ENCODE peak calls at places on chromosomes 13 and 19, in four cellular contexts. E is fibroblast of lung, S is stomach, H is AG09319. O is an unnamed sample.

GRCh38 chr13:69374036-69374435 is 733.6 kb upstream of the ATXN8OS start:
- DNase-seq in E (peak), S (no peak), H (no peak), O (no peak)

GRCh38 chr19:13843104-13843921 is 33.6 kb upstream of the NANOS3 start:
- DNase-seq in E (no peak), S (peak), H (no peak), O (peak)

GRCh38 chr19:15330801-15331418 is 1.4 kb downstream of the BRD4 start:
- DNase-seq in E (peak), S (no peak), H (no peak), O (peak)

GRCh38 chr19:31314849-31315620 is 34.2 kb downstream of the TSHZ3 start:
- DNase-seq in E (no peak), S (no peak), H (no peak), O (no peak)

GRCh38 chr13:102846261-102847015 is 606 bp downstream of the ERCC5 start:
- DNase-seq in E (peak), S (peak), H (no peak), O (no peak)

GRCh38 chr19:32692727-32693061 is 1.1 kb downstream of the NUDT19 start:
- DNase-seq in E (no peak), S (no peak), H (no peak), O (no peak)

GRCh38 chr13:111519041-111519440 is 198.6 kb downstream of the TEX29 start:
- DNase-seq in E (no peak), S (no peak), H (no peak), O (no peak)

GRCh38 chr13:53138369-53139036 is 109.9 kb downstream of the OLFM4 start:
- DNase-seq in E (peak), S (no peak), H (peak), O (no peak)

GRCh38 chr13:81051873-81052272 is 710.9 kb upstream of the SPRY2 start:
- DNase-seq in E (peak), S (no peak), H (no peak), O (no peak)

GRCh38 chr13:97125051-97125809 is 96.9 kb upstream of the MBNL2 start:
- DNase-seq in E (peak), S (no peak), H (peak), O (peak)

GRCh38 chr13:111403266-111403665 is 82.8 kb downstream of the TEX29 start:
- DNase-seq in E (no peak), S (no peak), H (no peak), O (no peak)

GRCh38 chr13:78022164-78022877 is 103.7 kb upstream of the EDNRB start:
- DNase-seq in E (peak), S (peak), H (no peak), O (peak)

GRCh38 chr13:80989241-80989640 is 648.3 kb upstream of the SPRY2 start:
- DNase-seq in E (no peak), S (no peak), H (no peak), O (no peak)

GRCh38 chr13:94710081-94710809 is 2.1 kb downstream of the SOX21 start:
- DNase-seq in E (no peak), S (no peak), H (no peak), O (no peak)

GRCh38 chr19:43651758-43652545 is 12.3 kb upstream of the CADM4 start:
- DNase-seq in E (peak), S (peak), H (no peak), O (no peak)

GRCh38 chr13:20136781-20137703 is 23.8 kb downstream of the GJA3 start:
- DNase-seq in E (peak), S (peak), H (no peak), O (no peak)

GRCh38 chr13:52924241-52925148 is 76.1 kb upstream of the PCDH8 start:
- DNase-seq in E (no peak), S (no peak), H (no peak), O (no peak)

GRCh38 chr19:40231544-40232424 is 5.3 kb upstream of the CCNP start:
- DNase-seq in E (peak), S (no peak), H (no peak), O (no peak)

GRCh38 chr19:4873930-4874329 is 6.5 kb upstream of the PLIN3 start:
- DNase-seq in E (no peak), S (no peak), H (no peak), O (no peak)

GRCh38 chr19:41175825-41176734 is 16.9 kb upstream of the CYP2S1 start:
- DNase-seq in E (peak), S (peak), H (peak), O (peak)

GRCh38 chr19:47762615-47763308 is 15.7 kb upstream of the SELENOW start:
- DNase-seq in E (peak), S (no peak), H (no peak), O (no peak)

GRCh38 chr13:110593430-110594130 is 21.8 kb upstream of the NAXD start:
- DNase-seq in E (peak), S (no peak), H (no peak), O (no peak)

GRCh38 chr13:72141845-72142470 is 275.0 kb upstream of the DACH1 start:
- DNase-seq in E (peak), S (no peak), H (no peak), O (peak)

GRCh38 chr13:38602261-38602660 is 84.6 kb upstream of the FREM2 start:
- DNase-seq in E (no peak), S (no peak), H (no peak), O (peak)

GRCh38 chr13:33787051-33787591 is 30.8 kb upstream of the RFC3 start:
- DNase-seq in E (no peak), S (no peak), H (no peak), O (peak)

GRCh38 chr13:76296751-76297150 is 589.5 kb downstream of the KCTD12 start:
- DNase-seq in E (no peak), S (no peak), H (no peak), O (no peak)

GRCh38 chr13:33606692-33607091 is 211.3 kb upstream of the RFC3 start:
- DNase-seq in E (peak), S (no peak), H (no peak), O (no peak)

GRCh38 chr13:28373803-28374202 is 121.1 kb downstream of the FLT1 start:
- DNase-seq in E (no peak), S (no peak), H (no peak), O (no peak)

GRCh38 chr19:6204212-6204611 is 68.7 kb downstream of the ACSBG2 start:
- DNase-seq in E (no peak), S (no peak), H (no peak), O (no peak)

GRCh38 chr13:33261426-33262068 is 24.0 kb downstream of the STARD13 start:
- DNase-seq in E (peak), S (no peak), H (no peak), O (no peak)

GRCh38 chr13:98108330-98108729 is 34.6 kb upstream of the FARP1 start:
- DNase-seq in E (no peak), S (no peak), H (no peak), O (no peak)

GRCh38 chr13:88000787-88001186 is 329.6 kb downstream of the SLITRK5 start:
- DNase-seq in E (no peak), S (no peak), H (no peak), O (no peak)

GRCh38 chr13:87998081-87998480 is 326.9 kb downstream of the SLITRK5 start:
- DNase-seq in E (no peak), S (no peak), H (no peak), O (no peak)

GRCh38 chr13:87999141-87999765 is 328.1 kb downstream of the SLITRK5 start:
- DNase-seq in E (peak), S (no peak), H (no peak), O (peak)

GRCh38 chr13:88000239-88000638 is 329.1 kb downstream of the SLITRK5 start:
- DNase-seq in E (no peak), S (no peak), H (no peak), O (peak)

GRCh38 chr13:87999791-88000190 is 328.6 kb downstream of the SLITRK5 start:
- DNase-seq in E (peak), S (no peak), H (no peak), O (no peak)
- TF ChIP-seq CTCF in E (no peak), S (no peak), H (peak), O (peak)

GRCh38 chr19:29666634-29667389 is 1.6 kb downstream of the PLEKHF1 start:
- DNase-seq in E (peak), S (peak), H (no peak), O (no peak)

GRCh38 chr19:29663861-29664752 is 1.2 kb upstream of the PLEKHF1 start:
- DNase-seq in E (no peak), S (no peak), H (no peak), O (peak)

GRCh38 chr19:29664753-29665214 is 477 bp upstream of the PLEKHF1 start:
- DNase-seq in E (no peak), S (no peak), H (no peak), O (no peak)

GRCh38 chr19:29665826-29666633 is 769 bp downstream of the PLEKHF1 start:
- DNase-seq in E (peak), S (peak), H (no peak), O (no peak)

DNA sequence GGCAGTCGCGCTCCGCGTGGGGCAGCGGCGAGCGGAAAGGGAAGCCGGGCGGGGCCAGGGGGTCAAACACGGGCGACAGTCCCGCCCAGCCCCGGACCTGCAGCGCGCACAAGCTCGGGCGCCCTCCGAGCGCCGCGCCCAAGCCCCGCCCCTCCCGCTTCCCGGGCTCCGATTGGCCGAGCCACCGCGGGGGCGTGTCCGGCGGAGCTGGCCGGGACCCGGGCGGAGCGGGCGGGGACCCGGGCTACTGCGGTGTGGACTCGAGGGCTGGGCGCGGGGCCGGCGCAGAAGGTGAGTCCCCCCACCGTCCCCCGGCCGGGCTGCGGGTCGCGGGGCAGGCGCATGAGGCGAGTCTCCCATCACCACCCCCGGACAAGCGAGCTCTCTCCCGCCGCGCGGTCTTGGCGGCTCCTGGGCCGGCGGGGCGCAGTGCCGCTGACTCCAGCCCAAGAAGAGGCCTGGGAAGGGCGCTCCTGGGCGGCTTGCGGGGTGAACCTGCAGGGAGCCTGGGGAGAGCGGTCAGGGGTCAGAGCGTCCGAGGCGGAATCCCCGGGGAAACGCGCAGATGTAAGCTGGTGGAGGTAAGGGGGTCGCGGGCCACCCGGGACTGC is at the start of gene PLEKHF1:
- DNase-seq in E (peak), S (peak), H (no peak), O (no peak)
- TF ChIP-seq CTCF in E (no peak), S (no peak), H (no peak), O (no peak)

DNA sequence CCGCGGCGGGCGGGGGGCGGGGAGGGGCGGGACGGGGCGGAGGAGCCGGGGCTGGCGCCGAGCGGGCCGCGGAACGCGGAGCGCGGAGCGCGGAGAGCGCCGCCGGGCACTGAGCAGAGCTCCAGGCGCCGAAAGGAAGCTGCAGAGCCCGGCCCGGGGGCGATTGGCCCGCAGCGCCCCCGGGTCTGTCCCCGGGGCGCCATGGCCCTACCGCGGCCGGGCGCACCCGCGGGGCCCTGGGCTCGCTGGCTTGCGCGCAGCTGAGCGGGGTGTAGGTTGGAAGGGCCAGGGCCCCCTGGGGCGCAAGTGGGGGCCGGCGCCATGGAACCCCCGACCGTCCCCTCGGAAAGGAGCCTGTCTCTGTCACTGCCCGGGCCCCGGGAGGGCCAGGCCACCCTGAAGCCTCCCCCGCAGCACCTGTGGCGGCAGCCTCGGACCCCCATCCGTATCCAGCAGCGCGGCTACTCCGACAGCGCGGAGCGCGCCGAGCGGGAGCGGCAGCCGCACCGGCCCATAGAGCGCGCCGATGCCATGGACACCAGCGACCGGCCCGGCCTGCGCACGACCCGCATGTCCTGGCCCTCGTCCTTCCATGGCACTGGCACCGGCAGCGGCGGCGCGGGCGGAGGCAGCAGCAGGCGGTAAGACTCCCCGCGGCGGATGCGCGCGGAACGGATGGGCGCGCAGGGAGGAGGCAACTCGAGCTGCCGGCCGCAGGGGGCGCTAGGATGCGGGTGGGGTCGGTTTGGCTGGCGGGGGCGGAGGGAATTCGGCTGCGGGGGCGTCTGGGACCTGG is at the start of gene PDE4A:
- DNase-seq in E (no peak), S (no peak), H (no peak), O (no peak)
- TF ChIP-seq CTCF in E (peak), S (no peak), H (peak), O (peak)

DNA sequence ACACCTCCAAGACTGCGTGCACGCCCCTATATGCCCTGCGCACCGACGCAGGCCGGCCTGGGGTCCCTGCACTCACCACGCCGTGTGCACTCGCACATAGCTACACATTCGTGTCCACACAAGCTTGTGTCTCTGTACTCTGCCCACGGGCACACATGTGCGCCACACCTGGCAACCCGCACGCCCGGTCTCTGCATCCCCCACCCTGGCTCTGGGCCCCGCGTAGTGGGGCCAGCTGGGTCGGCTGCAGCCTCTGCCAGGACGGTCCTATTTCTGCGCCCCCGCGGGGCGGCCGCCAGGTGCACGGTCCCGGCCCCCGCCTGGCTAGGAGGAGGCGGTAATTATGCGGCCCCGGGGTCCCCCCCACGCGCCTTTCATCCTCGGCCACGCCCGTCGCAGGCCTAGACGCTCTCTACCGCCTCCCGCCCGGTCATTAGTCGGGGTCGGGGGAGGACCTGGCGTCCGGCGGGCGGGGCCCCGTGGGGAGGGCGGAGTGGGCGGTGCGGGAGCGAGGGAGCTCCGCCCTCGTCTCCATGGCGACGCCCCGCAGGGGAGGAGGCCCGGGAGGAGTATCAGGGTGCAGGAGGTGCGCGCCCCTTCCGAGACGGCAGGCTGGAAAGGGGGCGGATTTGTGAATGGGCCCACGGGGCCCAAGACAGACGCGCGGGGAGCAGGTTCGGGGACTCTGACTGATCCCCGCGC is 2.9 kb upstream of the CIRBP start:
- DNase-seq in E (peak), S (peak), H (peak), O (peak)
- TF ChIP-seq CTCF in E (no peak), S (no peak), H (no peak), O (no peak)

GRCh38 chr19:16516923-16517610 is 20.9 kb downstream of the C19orf44 start:
- DNase-seq in E (no peak), S (no peak), H (no peak), O (no peak)
- TF ChIP-seq CTCF in E (no peak), S (no peak), H (no peak), O (no peak)

GRCh38 chr13:99702687-99703319 is 201.5 kb downstream of the TM9SF2 start:
- DNase-seq in E (no peak), S (no peak), H (no peak), O (no peak)
- TF ChIP-seq CTCF in E (no peak), S (no peak), H (no peak), O (no peak)

GRCh38 chr13:113209880-113210421 is 538 bp downstream of the CUL4A start:
- DNase-seq in E (peak), S (peak), H (no peak), O (peak)

GRCh38 chr13:113208424-113209335 is at the start of gene PCID2:
- DNase-seq in E (peak), S (peak), H (peak), O (peak)

GRCh38 chr13:113210834-113211233 is 1.4 kb downstream of the CUL4A start:
- DNase-seq in E (no peak), S (no peak), H (no peak), O (no peak)

GRCh38 chr13:113209336-113209879 is at the start of gene CUL4A:
- DNase-seq in E (peak), S (peak), H (no peak), O (peak)

DNA sequence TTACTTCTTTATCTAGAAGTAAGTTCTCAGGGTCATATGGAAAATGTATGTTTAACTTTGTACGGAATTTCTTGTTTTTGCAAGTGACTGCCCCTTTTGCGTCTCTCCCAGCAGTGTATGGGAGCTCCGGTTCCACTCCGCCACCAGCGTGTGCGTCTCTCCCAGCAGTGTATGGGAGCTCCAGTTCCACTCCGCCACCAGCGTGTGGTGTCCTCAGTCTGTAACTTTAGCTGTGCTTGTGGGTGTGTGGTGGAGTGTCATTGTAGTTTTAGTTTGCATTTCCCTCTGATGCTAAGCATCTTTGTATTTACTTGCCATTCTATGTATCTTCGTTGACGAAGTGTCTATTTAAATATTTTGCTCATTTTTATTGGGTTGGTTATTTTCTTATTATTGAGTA is 2.4 kb downstream of the CUL4A start:
- DNase-seq in E (no peak), S (no peak), H (no peak), O (no peak)
- TF ChIP-seq CTCF in E (no peak), S (no peak), H (no peak), O (peak)

GRCh38 chr19:51706885-51707284 is 13.8 kb downstream of the SPACA6 start:
- DNase-seq in E (no peak), S (no peak), H (no peak), O (no peak)
- TF ChIP-seq CTCF in E (no peak), S (no peak), H (no peak), O (no peak)